ENCODE peak calls at places on chromosomes 5 and 9, in six cellular contexts. M, Q, H, D, W and L are unnamed samples.

GRCh38 chr9:75039006-75039405 is 10.9 kb upstream of the CARNMT1 start:
- DNase-seq in Q (peak; percentile 88), M (no peak), H (no peak), D (no peak), W (no peak), L (no peak)

GRCh38 chr5:96226941-96227552 is 206.0 kb downstream of the PCSK1 start:
- DNase-seq in D (no peak), M (peak; percentile 10), Q (peak; percentile 94), W (peak; percentile 16), H (no peak), L (no peak)

GRCh38 chr9:137168907-137169763 is 716 bp downstream of the LRRC26 start:
- DNase-seq in H (no peak), M (peak; percentile 92), Q (no peak), D (peak; percentile 83), W (no peak), L (no peak)

GRCh38 chr9:69590241-69590640 is 81.9 kb downstream of the APBA1 start:
- DNase-seq in H (no peak), D (no peak), M (no peak), W (no peak), Q (no peak), L (no peak)

GRCh38 chr9:87640385-87640795 is 85.5 kb upstream of the CTSL start:
- DNase-seq in Q (no peak), M (no peak), W (no peak), D (peak; percentile 78), H (peak; percentile 84), L (peak; percentile 11)

GRCh38 chr5:82720764-82721163 is 356.4 kb downstream of the TMEM167A start:
- DNase-seq in Q (no peak), H (no peak), M (no peak), D (no peak), W (no peak), L (no peak)

GRCh38 chr9:12849486-12850010 is 74.7 kb downstream of the LURAP1L start:
- DNase-seq in H (no peak), D (no peak), M (no peak), W (no peak), Q (no peak), L (no peak)

GRCh38 chr9:16028516-16028915 is 475.7 kb downstream of the CCDC171 start:
- DNase-seq in D (no peak), H (no peak), M (no peak), W (no peak), Q (no peak), L (no peak)

GRCh38 chr5:145471831-145472616 is 363.1 kb downstream of the PRELID2 start:
- DNase-seq in D (no peak), W (no peak), H (no peak), Q (no peak), M (peak; percentile 72), L (no peak)

GRCh38 chr5:145471026-145471425 is 364.1 kb downstream of the PRELID2 start:
- DNase-seq in D (no peak), W (no peak), Q (no peak), H (no peak), M (no peak), L (no peak)

GRCh38 chr5:145466533-145466932 is 368.6 kb downstream of the PRELID2 start:
- DNase-seq in H (no peak), W (no peak), D (no peak), Q (no peak), M (no peak), L (no peak)

GRCh38 chr5:145473032-145473642 is 362.0 kb downstream of the PRELID2 start:
- DNase-seq in D (no peak), Q (no peak), H (no peak), M (no peak), W (no peak), L (no peak)

GRCh38 chr5:145470382-145470979 is 364.7 kb downstream of the PRELID2 start:
- DNase-seq in M (no peak), Q (no peak), H (no peak), W (no peak), D (no peak), L (no peak)
- TF ChIP-seq CTCF in M (no peak), Q (no peak), H (no peak), W (no peak), D (no peak), L (no peak)

DNA sequence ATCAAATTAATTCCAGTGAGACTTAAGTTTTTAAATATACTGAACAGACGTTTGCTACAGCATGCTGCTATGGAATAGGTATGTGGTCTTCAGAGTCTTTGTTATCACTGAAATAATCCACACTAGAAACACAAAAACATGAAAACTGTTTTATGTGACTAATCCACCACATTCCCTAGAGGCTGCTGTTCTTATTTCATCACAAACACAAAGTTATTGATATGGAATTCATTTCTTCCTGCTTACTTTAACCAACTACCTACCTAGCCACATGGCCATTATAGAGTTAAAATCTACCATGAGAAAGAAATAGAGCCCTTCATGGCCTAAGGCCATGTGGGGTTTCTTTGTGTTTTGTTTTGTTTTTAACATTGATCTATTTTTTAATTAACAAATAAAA is 232.3 kb upstream of the PTGER4 start:
- DNase-seq in H (no peak), Q (no peak), D (no peak), W (no peak), M (no peak), L (no peak)
- TF ChIP-seq CTCF in H (no peak), Q (no peak), D (no peak), W (no peak), M (no peak), L (no peak)

GRCh38 chr5:142642427-142642826 is 43.5 kb downstream of the FGF1 start:
- DNase-seq in M (no peak), W (no peak), Q (no peak), D (no peak), H (no peak), L (no peak)
- TF ChIP-seq CTCF in M (no peak), W (no peak), Q (no peak), D (no peak), H (no peak), L (no peak)

GRCh38 chr9:38066907-38067610 is 2.0 kb downstream of the SHB start:
- DNase-seq in W (peak; percentile 26), H (peak; percentile 91), Q (no peak), M (peak; percentile 42), D (no peak), L (peak; percentile 57)

GRCh38 chr9:38067611-38067891 is 1.5 kb downstream of the SHB start:
- DNase-seq in M (peak; percentile 55), Q (no peak), H (peak; percentile 83), D (peak; percentile 56), W (no peak), L (no peak)

GRCh38 chr9:38068866-38069628 is at the start of gene SHB:
- DNase-seq in D (peak; percentile 95), Q (no peak), M (peak; percentile 92), H (peak; percentile 93), W (peak; percentile 66), L (peak; percentile 82)

GRCh38 chr9:38067892-38068615 is 973 bp downstream of the SHB start:
- DNase-seq in M (peak; percentile 62), D (peak; percentile 64), W (no peak), Q (no peak), H (peak; percentile 83), L (peak; percentile 37)

DNA sequence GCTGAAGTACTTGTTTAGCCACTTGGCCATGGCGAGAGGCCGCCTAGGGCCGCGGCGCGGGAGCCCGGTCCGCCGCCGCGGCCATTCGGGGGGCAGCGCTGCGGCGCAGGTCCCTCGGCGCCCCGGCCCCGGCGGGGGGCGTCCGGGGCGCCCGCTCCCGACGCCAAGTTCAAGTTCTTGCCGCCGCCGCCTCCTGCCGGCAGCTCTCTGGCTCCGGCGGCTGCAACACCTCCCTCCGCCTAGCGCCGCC is 486 bp downstream of the SHB start:
- DNase-seq in W (no peak), D (peak; percentile 76), H (no peak), Q (no peak), M (no peak), L (no peak)
- TF ChIP-seq CTCF in W (peak; percentile 75), D (no peak), H (peak; percentile 52), Q (peak; percentile 48), M (no peak), L (peak; percentile 67)

GRCh38 chr9:130045657-130046450 is 2.9 kb upstream of the FNBP1 start:
- DNase-seq in D (no peak), Q (no peak), M (no peak), H (no peak), W (no peak), L (no peak)

GRCh38 chr9:130042931-130043653 is at the start of gene FNBP1:
- DNase-seq in D (peak; percentile 99), Q (no peak), M (peak; percentile 94), H (peak; percentile 94), W (peak; percentile 70), L (peak; percentile 81)

GRCh38 chr9:130041648-130042405 is 1.2 kb downstream of the FNBP1 start:
- DNase-seq in H (peak; percentile 77), M (peak; percentile 52), Q (no peak), W (peak; percentile 19), D (peak; percentile 70), L (peak; percentile 31)

GRCh38 chr9:130042406-130042930 is 521 bp downstream of the FNBP1 start:
- DNase-seq in H (peak; percentile 84), Q (no peak), D (peak; percentile 80), W (no peak), M (peak; percentile 76), L (peak; percentile 42)

DNA sequence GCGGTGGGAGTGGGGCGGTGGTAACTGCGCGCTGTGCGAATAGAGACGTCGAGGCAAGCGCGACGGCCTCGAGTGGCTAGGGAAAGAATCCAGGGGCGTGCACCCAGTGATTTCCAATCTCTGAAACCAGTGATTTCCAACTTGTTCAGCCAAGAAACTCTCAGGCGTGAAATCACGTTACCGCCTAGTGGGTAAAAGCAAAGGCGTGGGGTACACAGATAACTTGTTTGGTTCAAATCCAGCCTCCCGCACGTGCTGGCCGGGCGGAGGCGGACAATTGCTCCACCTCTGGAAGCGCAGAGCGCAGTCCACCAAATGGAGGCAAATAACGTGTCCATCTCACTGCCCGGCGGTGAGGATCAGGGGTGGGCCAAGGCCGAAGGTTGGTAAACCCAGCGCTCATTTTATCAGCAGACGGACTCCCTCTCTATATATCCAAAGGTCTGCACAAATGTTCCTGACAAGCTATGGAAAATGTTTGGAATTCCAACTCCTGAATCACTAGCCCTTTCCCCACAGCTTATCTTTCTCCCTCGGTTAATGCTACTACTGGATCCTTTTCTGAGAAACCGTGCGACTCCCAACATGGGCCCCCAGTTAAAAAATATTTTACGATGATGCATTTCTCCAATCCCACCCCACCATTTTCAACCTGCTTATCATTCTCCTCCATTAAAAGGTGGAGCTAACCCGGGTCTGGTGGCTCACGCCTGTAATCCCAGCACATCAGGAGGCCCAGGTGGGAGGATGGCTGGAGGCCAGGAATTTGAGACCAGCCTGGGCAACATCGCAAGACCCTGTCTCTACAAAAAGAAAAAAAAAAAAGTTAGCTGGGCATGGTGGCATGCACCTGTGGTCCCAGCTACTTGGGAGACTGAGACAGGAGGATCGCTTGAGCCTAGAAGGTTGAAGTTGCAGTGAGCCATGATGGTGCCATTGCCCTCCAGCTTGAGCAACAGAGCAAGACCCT is 950 bp upstream of the FNBP1 start:
- DNase-seq in Q (no peak), D (peak; percentile 42), W (peak; percentile 71), H (peak; percentile 86), M (peak; percentile 61), L (peak; percentile 48)
- TF ChIP-seq CTCF in Q (no peak), D (no peak), W (no peak), H (no peak), M (no peak), L (no peak)

GRCh38 chr5:141825836-141826560 is 52.2 kb downstream of the PCDH1 start:
- DNase-seq in D (peak; percentile 64), W (no peak), H (no peak), M (peak; percentile 60), Q (no peak), L (no peak)
- TF ChIP-seq CTCF in D (peak; percentile 55), W (no peak), H (no peak), M (peak; percentile 64), Q (peak; percentile 29), L (no peak)

GRCh38 chr9:34675048-34675714 is 12.7 kb upstream of the CCL27 start:
- DNase-seq in Q (no peak), W (peak; percentile 64), H (peak; percentile 74), D (peak; percentile 84), M (peak; percentile 91), L (peak; percentile 54)
- TF ChIP-seq CTCF in Q (peak; percentile 88), W (peak; percentile 46), H (peak; percentile 47), D (peak; percentile 70), M (peak; percentile 83), L (peak; percentile 65)